ENCODE peak calls at places on chromosomes 4 and X, in ten cellular contexts. I, K, U, A, W, D, C, R, T and L are unnamed samples. For H3K9me3 and H3K4me1, the result is how much of the 10 kb centered on the place peaks cover.

GRCh38 chr4:52552778-52553177 is 106.3 kb downstream of the USP46 start:
- DNase-seq in D (no peak), I (no peak), T (peak), W (no peak), R (no peak), K (no peak), U (no peak), A (no peak), C (no peak), L (no peak)

GRCh38 chrX:54934058-54934457 is 13.4 kb downstream of the TRO start:
- DNase-seq in W (no peak), U (no peak), I (no peak), T (no peak), A (no peak), R (no peak), C (no peak), D (no peak), K (no peak), L (no peak)

GRCh38 chr4:36316544-36317082 is 35.2 kb downstream of the DTHD1 start:
- DNase-seq in R (no peak), I (no peak), K (no peak), T (no peak), A (no peak), U (no peak), C (no peak), D (peak), W (no peak), L (no peak)

GRCh38 chr4:158146736-158147135 is 26.1 kb downstream of the GASK1B start:
- DNase-seq in T (no peak), U (no peak), A (no peak), K (no peak), C (no peak), I (no peak), D (no peak), W (no peak), R (no peak), L (no peak)

GRCh38 chr4:100299441-100299840 is 109.2 kb upstream of the DDIT4L start:
- DNase-seq in W (no peak), R (no peak), T (peak), C (no peak), U (no peak), K (no peak), D (no peak), A (no peak), I (no peak), L (no peak)

GRCh38 chrX:47380268-47380667 is 9.9 kb downstream of the ZNF157 start:
- DNase-seq in K (no peak), D (no peak), W (no peak), C (peak), A (no peak), U (peak), I (no peak), T (peak), R (no peak), L (no peak)

GRCh38 chr4:186587416-186588018 is 32.1 kb upstream of the MTNR1A start:
- DNase-seq in K (peak), W (peak), U (peak), T (no peak), D (peak), C (peak), R (peak), I (peak), A (peak), L (peak)

GRCh38 chr4:65416875-65417274 is 253.4 kb downstream of the EPHA5 start:
- DNase-seq in A (peak), D (no peak), U (no peak), I (no peak), T (no peak), R (no peak), K (no peak), C (peak), W (no peak), L (peak)

GRCh38 chr4:77994194-77994721 is 62.9 kb upstream of the FRAS1 start:
- DNase-seq in C (peak), U (no peak), W (no peak), D (peak), R (no peak), K (peak), T (peak), I (peak), A (peak), L (no peak)

DNA sequence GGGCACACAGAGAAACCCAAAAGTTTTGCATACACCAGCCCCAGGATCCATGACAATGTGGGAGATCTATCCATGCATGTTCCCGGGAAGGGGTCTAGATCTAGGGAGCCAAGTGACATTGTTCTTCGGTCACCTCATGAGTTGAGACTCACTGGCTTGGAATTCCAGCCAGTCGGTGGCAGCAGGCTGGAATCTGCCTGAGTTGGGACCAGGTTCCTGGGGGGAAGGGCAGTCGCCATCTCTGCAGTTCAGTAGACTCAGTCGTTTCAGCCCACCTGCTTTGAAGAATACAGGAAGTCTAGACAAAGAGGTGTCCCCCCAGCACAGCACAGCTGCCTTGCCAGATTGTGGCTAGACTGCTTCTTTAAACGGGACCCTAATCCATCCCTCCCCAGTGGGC is 46.0 kb upstream of the PBDC1 start:
- DNase-seq in I (no peak), W (no peak), R (no peak), C (no peak), A (no peak), T (no peak), D (no peak), U (no peak), K (no peak), L (no peak)
- H3K9me3 ChIP-seq in I (under half), W (under half), R (under half), C (under half), A (under half), T (under half), D (under half), U (under half), K (under half), L (under half)

DNA sequence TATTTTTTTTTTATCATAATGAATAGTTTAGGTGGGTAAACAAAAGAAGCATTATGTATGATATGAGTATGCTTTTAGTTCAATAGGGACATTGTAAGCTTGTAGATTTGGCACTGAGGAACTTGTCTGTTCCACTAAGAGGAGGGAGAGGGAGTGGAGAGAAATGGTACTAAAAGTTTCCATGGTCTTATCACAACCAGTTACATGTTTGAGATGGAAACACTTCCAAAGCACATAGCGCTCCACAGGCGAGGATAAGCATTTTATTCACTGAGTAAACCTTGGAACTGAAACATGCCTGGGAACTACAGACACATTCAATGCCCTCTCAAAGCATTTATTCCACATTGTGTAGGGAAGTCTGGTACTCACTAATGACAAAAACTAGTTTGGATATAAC is 15.5 kb downstream of the MYOZ2 start:
- DNase-seq in K (no peak), C (peak), A (no peak), T (no peak), D (no peak), R (no peak), U (no peak), W (no peak), I (no peak), L (no peak)
- TF ChIP-seq CTCF in K (no peak), C (peak), A (no peak), T (no peak), D (no peak), R (no peak), U (no peak), W (no peak), I (no peak), L (no peak)

GRCh38 chr4:7507381-7507780 is 72.7 kb upstream of the PSAPL1 start:
- DNase-seq in T (no peak), U (no peak), W (no peak), A (no peak), C (no peak), R (no peak), D (no peak), I (no peak), K (no peak), L (no peak)
- H3K4me1 ChIP-seq in T (under half), U (under half), W (under half), A (under half), C (under half), R (under half), D (under half), I (under half), K (under half), L (under half)

DNA sequence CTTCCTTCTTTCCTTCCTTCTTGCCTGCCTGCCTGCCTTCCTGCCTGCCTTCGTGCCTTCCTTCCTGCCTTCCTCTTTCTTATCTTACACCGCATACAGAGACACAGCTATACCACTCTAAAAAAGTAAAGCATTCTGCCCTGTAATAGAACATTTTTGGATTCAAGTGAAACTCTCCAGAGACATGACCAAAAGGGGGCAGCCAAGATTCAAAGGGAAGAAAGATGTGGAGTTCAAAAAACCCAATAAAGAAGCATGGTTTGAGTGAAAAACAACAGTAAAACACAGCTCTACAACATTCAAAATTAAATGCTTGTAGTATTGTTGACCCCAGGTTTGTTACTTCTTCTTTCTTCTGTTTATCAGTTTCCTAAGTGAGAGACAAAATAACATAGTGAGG is 914.9 kb upstream of the PCDH7 start:
- DNase-seq in I (no peak), D (peak), W (no peak), R (no peak), U (no peak), C (no peak), K (no peak), T (no peak), A (no peak), L (no peak)
- H3K9me3 ChIP-seq in I (under half), D (under half), W (under half), R (under half), U (under half), C (under half), K (under half), T (under half), A (under half), L (under half)